ENCODE peak calls at places on chromosome 21, in six cellular contexts. One of them, this sample, is unnamed.

GRCh38 chr21:34545079-34545884 is 33.3 kb upstream of the KCNE1 start:
- DNase-seq in left cardiac atrium: peak; percentile 34
- DNase-seq in progenitor cell of endocrine pancreas: no peak
- DNase-seq in EL: peak; percentile 87
- DNase-seq in NK-92 treated with Interleukin-12 subunit alpha and Interleukin-12 subunit beta, amount 100 ng/mL, for 24 hours: peak; percentile 88
- DNase-seq in CD4-positive, alpha-beta T cell: no peak
- DNase-seq in this sample: no peak

GRCh38 chr21:15063821-15064575 is 802 bp downstream of the NRIP1 start:
- DNase-seq in left cardiac atrium: peak; percentile 74
- DNase-seq in progenitor cell of endocrine pancreas: peak; percentile 17
- DNase-seq in EL: peak; percentile 49
- DNase-seq in NK-92 treated with Interleukin-12 subunit alpha and Interleukin-12 subunit beta, amount 100 ng/mL, for 24 hours: no peak
- DNase-seq in CD4-positive, alpha-beta T cell: no peak
- DNase-seq in this sample: peak; percentile 30

GRCh38 chr21:45963225-45963555 is 18.4 kb upstream of the COL6A1 start:
- DNase-seq in left cardiac atrium: no peak
- DNase-seq in progenitor cell of endocrine pancreas: no peak
- DNase-seq in EL: no peak
- DNase-seq in NK-92 treated with Interleukin-12 subunit alpha and Interleukin-12 subunit beta, amount 100 ng/mL, for 24 hours: no peak
- DNase-seq in CD4-positive, alpha-beta T cell: no peak
- DNase-seq in this sample: no peak

GRCh38 chr21:39601194-39601940 is 11.4 kb upstream of the B3GALT5 start:
- DNase-seq in left cardiac atrium: no peak
- DNase-seq in progenitor cell of endocrine pancreas: no peak
- DNase-seq in EL: no peak
- DNase-seq in NK-92 treated with Interleukin-12 subunit alpha and Interleukin-12 subunit beta, amount 100 ng/mL, for 24 hours: no peak
- DNase-seq in CD4-positive, alpha-beta T cell: no peak
- DNase-seq in this sample: no peak

GRCh38 chr21:28910280-28910887 is 82.3 kb downstream of the LTN1 start:
- DNase-seq in left cardiac atrium: no peak
- DNase-seq in progenitor cell of endocrine pancreas: no peak
- DNase-seq in EL: no peak
- DNase-seq in NK-92 treated with Interleukin-12 subunit alpha and Interleukin-12 subunit beta, amount 100 ng/mL, for 24 hours: no peak
- DNase-seq in CD4-positive, alpha-beta T cell: no peak
- DNase-seq in this sample: no peak

GRCh38 chr21:26140185-26140584 is 30.4 kb downstream of the APP start:
- DNase-seq in left cardiac atrium: peak; percentile 69
- DNase-seq in progenitor cell of endocrine pancreas: no peak
- DNase-seq in EL: peak; percentile 94
- DNase-seq in NK-92 treated with Interleukin-12 subunit alpha and Interleukin-12 subunit beta, amount 100 ng/mL, for 24 hours: no peak
- DNase-seq in CD4-positive, alpha-beta T cell: no peak
- DNase-seq in this sample: no peak

GRCh38 chr21:23083242-23083641 is 2085.0 kb downstream of the NCAM2 start:
- DNase-seq in left cardiac atrium: no peak
- DNase-seq in progenitor cell of endocrine pancreas: no peak
- DNase-seq in EL: no peak
- DNase-seq in NK-92 treated with Interleukin-12 subunit alpha and Interleukin-12 subunit beta, amount 100 ng/mL, for 24 hours: no peak
- DNase-seq in CD4-positive, alpha-beta T cell: no peak
- DNase-seq in this sample: no peak

GRCh38 chr21:45424854-45425795 is 20.2 kb downstream of the COL18A1 start:
- DNase-seq in left cardiac atrium: peak; percentile 21
- DNase-seq in progenitor cell of endocrine pancreas: no peak
- DNase-seq in EL: no peak
- DNase-seq in NK-92 treated with Interleukin-12 subunit alpha and Interleukin-12 subunit beta, amount 100 ng/mL, for 24 hours: no peak
- DNase-seq in CD4-positive, alpha-beta T cell: no peak
- DNase-seq in this sample: no peak

GRCh38 chr21:38839370-38839681 is 33.6 kb downstream of the ETS2 start:
- DNase-seq in left cardiac atrium: no peak
- DNase-seq in progenitor cell of endocrine pancreas: no peak
- DNase-seq in EL: no peak
- DNase-seq in NK-92 treated with Interleukin-12 subunit alpha and Interleukin-12 subunit beta, amount 100 ng/mL, for 24 hours: no peak
- DNase-seq in CD4-positive, alpha-beta T cell: no peak
- DNase-seq in this sample: no peak

GRCh38 chr21:44846485-44847260 is 26.8 kb downstream of the PTTG1IP start:
- DNase-seq in left cardiac atrium: peak; percentile 71
- DNase-seq in progenitor cell of endocrine pancreas: no peak
- DNase-seq in EL: peak; percentile 54
- DNase-seq in NK-92 treated with Interleukin-12 subunit alpha and Interleukin-12 subunit beta, amount 100 ng/mL, for 24 hours: no peak
- DNase-seq in CD4-positive, alpha-beta T cell: peak; percentile 29
- DNase-seq in this sample: peak; percentile 53

GRCh38 chr21:38619865-38620513 is 121.7 kb upstream of the ERG start:
- DNase-seq in left cardiac atrium: peak; percentile 68
- DNase-seq in progenitor cell of endocrine pancreas: no peak
- DNase-seq in EL: no peak
- DNase-seq in NK-92 treated with Interleukin-12 subunit alpha and Interleukin-12 subunit beta, amount 100 ng/mL, for 24 hours: no peak
- DNase-seq in CD4-positive, alpha-beta T cell: no peak
- DNase-seq in this sample: no peak

GRCh38 chr21:17406202-17406601 is 106.6 kb upstream of the CXADR start:
- DNase-seq in left cardiac atrium: no peak
- DNase-seq in progenitor cell of endocrine pancreas: no peak
- DNase-seq in EL: peak; percentile 13
- DNase-seq in NK-92 treated with Interleukin-12 subunit alpha and Interleukin-12 subunit beta, amount 100 ng/mL, for 24 hours: no peak
- DNase-seq in CD4-positive, alpha-beta T cell: no peak
- DNase-seq in this sample: no peak

GRCh38 chr21:39386899-39387298 is 38.0 kb upstream of the HMGN1 start:
- DNase-seq in left cardiac atrium: no peak
- DNase-seq in progenitor cell of endocrine pancreas: no peak
- DNase-seq in EL: no peak
- DNase-seq in NK-92 treated with Interleukin-12 subunit alpha and Interleukin-12 subunit beta, amount 100 ng/mL, for 24 hours: no peak
- DNase-seq in CD4-positive, alpha-beta T cell: no peak
- DNase-seq in this sample: no peak

GRCh38 chr21:14479387-14479786 is 66.7 kb downstream of the SAMSN1 start:
- DNase-seq in left cardiac atrium: no peak
- DNase-seq in progenitor cell of endocrine pancreas: no peak
- DNase-seq in EL: no peak
- DNase-seq in NK-92 treated with Interleukin-12 subunit alpha and Interleukin-12 subunit beta, amount 100 ng/mL, for 24 hours: no peak
- DNase-seq in CD4-positive, alpha-beta T cell: no peak
- DNase-seq in this sample: no peak

GRCh38 chr21:35303085-35303484 is 254.0 kb upstream of the RUNX1 start:
- DNase-seq in left cardiac atrium: no peak
- DNase-seq in progenitor cell of endocrine pancreas: no peak
- DNase-seq in EL: peak; percentile 96
- DNase-seq in NK-92 treated with Interleukin-12 subunit alpha and Interleukin-12 subunit beta, amount 100 ng/mL, for 24 hours: no peak
- DNase-seq in CD4-positive, alpha-beta T cell: no peak
- DNase-seq in this sample: no peak

GRCh38 chr21:44024895-44025353 is 12.8 kb downstream of the TRAPPC10 start:
- DNase-seq in left cardiac atrium: peak; percentile 76
- DNase-seq in progenitor cell of endocrine pancreas: no peak
- DNase-seq in EL: peak; percentile 47
- DNase-seq in NK-92 treated with Interleukin-12 subunit alpha and Interleukin-12 subunit beta, amount 100 ng/mL, for 24 hours: no peak
- DNase-seq in CD4-positive, alpha-beta T cell: no peak
- DNase-seq in this sample: no peak

GRCh38 chr21:39908265-39908923 is 41.2 kb downstream of the PCP4 start:
- DNase-seq in left cardiac atrium: no peak
- DNase-seq in progenitor cell of endocrine pancreas: no peak
- DNase-seq in EL: no peak
- DNase-seq in NK-92 treated with Interleukin-12 subunit alpha and Interleukin-12 subunit beta, amount 100 ng/mL, for 24 hours: no peak
- DNase-seq in CD4-positive, alpha-beta T cell: no peak
- DNase-seq in this sample: no peak

GRCh38 chr21:15749868-15750174 is 20.0 kb downstream of the USP25 start:
- DNase-seq in left cardiac atrium: no peak
- DNase-seq in progenitor cell of endocrine pancreas: no peak
- DNase-seq in EL: no peak
- DNase-seq in NK-92 treated with Interleukin-12 subunit alpha and Interleukin-12 subunit beta, amount 100 ng/mL, for 24 hours: no peak
- DNase-seq in CD4-positive, alpha-beta T cell: no peak
- DNase-seq in this sample: no peak

GRCh38 chr21:43277481-43278351 is 108.9 kb downstream of the CRYAA start:
- DNase-seq in left cardiac atrium: peak; percentile 28
- DNase-seq in progenitor cell of endocrine pancreas: no peak
- DNase-seq in EL: no peak
- DNase-seq in NK-92 treated with Interleukin-12 subunit alpha and Interleukin-12 subunit beta, amount 100 ng/mL, for 24 hours: no peak
- DNase-seq in CD4-positive, alpha-beta T cell: no peak
- DNase-seq in this sample: no peak

GRCh38 chr21:26982767-26983166 is 15.9 kb upstream of the ADAMTS5 start:
- DNase-seq in left cardiac atrium: no peak
- DNase-seq in progenitor cell of endocrine pancreas: no peak
- DNase-seq in EL: peak; percentile 73
- DNase-seq in NK-92 treated with Interleukin-12 subunit alpha and Interleukin-12 subunit beta, amount 100 ng/mL, for 24 hours: no peak
- DNase-seq in CD4-positive, alpha-beta T cell: no peak
- DNase-seq in this sample: peak; percentile 15

GRCh38 chr21:44253832-44254700 is 7.6 kb downstream of the DNMT3L start:
- DNase-seq in left cardiac atrium: no peak
- DNase-seq in progenitor cell of endocrine pancreas: no peak
- DNase-seq in EL: no peak
- DNase-seq in NK-92 treated with Interleukin-12 subunit alpha and Interleukin-12 subunit beta, amount 100 ng/mL, for 24 hours: no peak
- DNase-seq in CD4-positive, alpha-beta T cell: no peak
- DNase-seq in this sample: no peak

GRCh38 chr21:45200596-45201296 is 86.9 kb downstream of the POFUT2 start:
- DNase-seq in left cardiac atrium: no peak
- DNase-seq in progenitor cell of endocrine pancreas: no peak
- DNase-seq in EL: no peak
- DNase-seq in NK-92 treated with Interleukin-12 subunit alpha and Interleukin-12 subunit beta, amount 100 ng/mL, for 24 hours: no peak
- DNase-seq in CD4-positive, alpha-beta T cell: no peak
- DNase-seq in this sample: no peak

GRCh38 chr21:33168886-33169285 is 60.9 kb upstream of the IFNAR2 start:
- DNase-seq in left cardiac atrium: no peak
- DNase-seq in progenitor cell of endocrine pancreas: no peak
- DNase-seq in EL: no peak
- DNase-seq in NK-92 treated with Interleukin-12 subunit alpha and Interleukin-12 subunit beta, amount 100 ng/mL, for 24 hours: no peak
- DNase-seq in CD4-positive, alpha-beta T cell: no peak
- DNase-seq in this sample: no peak

GRCh38 chr21:20272791-20273362 is 725.3 kb upstream of the NCAM2 start:
- DNase-seq in left cardiac atrium: no peak
- DNase-seq in progenitor cell of endocrine pancreas: no peak
- DNase-seq in EL: no peak
- DNase-seq in NK-92 treated with Interleukin-12 subunit alpha and Interleukin-12 subunit beta, amount 100 ng/mL, for 24 hours: no peak
- DNase-seq in CD4-positive, alpha-beta T cell: no peak
- DNase-seq in this sample: no peak

GRCh38 chr21:31490471-31490870 is 146.4 kb upstream of the TIAM1 start:
- DNase-seq in left cardiac atrium: no peak
- DNase-seq in progenitor cell of endocrine pancreas: no peak
- DNase-seq in EL: no peak
- DNase-seq in NK-92 treated with Interleukin-12 subunit alpha and Interleukin-12 subunit beta, amount 100 ng/mL, for 24 hours: no peak
- DNase-seq in CD4-positive, alpha-beta T cell: no peak
- DNase-seq in this sample: peak; percentile 22

GRCh38 chr21:40422851-40423635 is 423.9 kb downstream of the DSCAM start:
- DNase-seq in left cardiac atrium: no peak
- DNase-seq in progenitor cell of endocrine pancreas: no peak
- DNase-seq in EL: no peak
- DNase-seq in NK-92 treated with Interleukin-12 subunit alpha and Interleukin-12 subunit beta, amount 100 ng/mL, for 24 hours: no peak
- DNase-seq in CD4-positive, alpha-beta T cell: no peak
- DNase-seq in this sample: no peak

GRCh38 chr21:42189860-42190491 is 29.0 kb upstream of the ABCG1 start:
- DNase-seq in left cardiac atrium: no peak
- DNase-seq in progenitor cell of endocrine pancreas: no peak
- DNase-seq in EL: no peak
- DNase-seq in NK-92 treated with Interleukin-12 subunit alpha and Interleukin-12 subunit beta, amount 100 ng/mL, for 24 hours: peak; percentile 46
- DNase-seq in CD4-positive, alpha-beta T cell: no peak
- DNase-seq in this sample: no peak

GRCh38 chr21:41446571-41446970 is 20.5 kb downstream of the MX1 start:
- DNase-seq in left cardiac atrium: no peak
- DNase-seq in progenitor cell of endocrine pancreas: no peak
- DNase-seq in EL: peak; percentile 73
- DNase-seq in NK-92 treated with Interleukin-12 subunit alpha and Interleukin-12 subunit beta, amount 100 ng/mL, for 24 hours: no peak
- DNase-seq in CD4-positive, alpha-beta T cell: no peak
- DNase-seq in this sample: no peak

This sample was measured in A673.